ENCODE peak calls at places on chromosomes 4 and X, in ten cellular contexts. P, E, F, G, I, T, K, Q, Z and A are unnamed samples.

GRCh38 chr4:21815651-21816050 is 132.9 kb downstream of the KCNIP4 start:
- DNase-seq in Z (no peak), G (no peak), E (no peak), Q (no peak), K (no peak), F (no peak), T (no peak), P (no peak), I (no peak), A (no peak)

GRCh38 chrX:21959362-21960051 is 19.0 kb downstream of the SMS start:
- DNase-seq in T (no peak), G (no peak), K (no peak), Q (no peak), Z (no peak), I (no peak), E (no peak), P (no peak), F (no peak), A (no peak)

GRCh38 chr4:121308328-121308663 is 72.5 kb downstream of the QRFPR start:
- DNase-seq in I (no peak), K (no peak), E (no peak), G (no peak), Z (peak), T (no peak), Q (no peak), F (no peak), P (no peak), A (no peak)

GRCh38 chr4:180665994-180666818 is 1577.0 kb upstream of the TENM3 start:
- DNase-seq in Q (no peak), Z (peak), T (peak), E (no peak), G (no peak), P (no peak), K (no peak), F (no peak), I (peak), A (peak)

GRCh38 chr4:478373-478772 is 20.6 kb downstream of the ZNF721 start:
- DNase-seq in G (no peak), E (no peak), Q (no peak), P (no peak), T (peak), K (no peak), F (no peak), Z (peak), I (no peak), A (no peak)

GRCh38 chr4:113131146-113131545 is 81.7 kb downstream of the ANK2 start:
- DNase-seq in E (no peak), Q (no peak), F (no peak), I (no peak), Z (no peak), P (no peak), G (no peak), T (no peak), K (no peak), A (no peak)

GRCh38 chr4:77613267-77613666 is 7.6 kb downstream of the CXCL13 start:
- DNase-seq in K (no peak), P (no peak), T (no peak), G (peak), E (no peak), Z (no peak), I (no peak), F (no peak), Q (no peak), A (no peak)

GRCh38 chrX:132769609-132770008 is 188.8 kb downstream of the HS6ST2 start:
- DNase-seq in Z (no peak), Q (no peak), P (no peak), K (no peak), G (no peak), T (no peak), I (no peak), E (no peak), F (no peak), A (no peak)

GRCh38 chr4:165874799-165875371 is 1.8 kb downstream of the TLL1 start:
- DNase-seq in P (peak), I (peak), K (peak), E (no peak), T (no peak), Q (no peak), G (peak), Z (no peak), F (peak), A (no peak)

GRCh38 chr4:145097821-145098674 is at the start of the genes ABCE1 and ANAPC10:
- DNase-seq in I (peak), Q (peak), P (peak), F (peak), Z (peak), G (peak), T (peak), K (peak), E (peak), A (peak)

DNA sequence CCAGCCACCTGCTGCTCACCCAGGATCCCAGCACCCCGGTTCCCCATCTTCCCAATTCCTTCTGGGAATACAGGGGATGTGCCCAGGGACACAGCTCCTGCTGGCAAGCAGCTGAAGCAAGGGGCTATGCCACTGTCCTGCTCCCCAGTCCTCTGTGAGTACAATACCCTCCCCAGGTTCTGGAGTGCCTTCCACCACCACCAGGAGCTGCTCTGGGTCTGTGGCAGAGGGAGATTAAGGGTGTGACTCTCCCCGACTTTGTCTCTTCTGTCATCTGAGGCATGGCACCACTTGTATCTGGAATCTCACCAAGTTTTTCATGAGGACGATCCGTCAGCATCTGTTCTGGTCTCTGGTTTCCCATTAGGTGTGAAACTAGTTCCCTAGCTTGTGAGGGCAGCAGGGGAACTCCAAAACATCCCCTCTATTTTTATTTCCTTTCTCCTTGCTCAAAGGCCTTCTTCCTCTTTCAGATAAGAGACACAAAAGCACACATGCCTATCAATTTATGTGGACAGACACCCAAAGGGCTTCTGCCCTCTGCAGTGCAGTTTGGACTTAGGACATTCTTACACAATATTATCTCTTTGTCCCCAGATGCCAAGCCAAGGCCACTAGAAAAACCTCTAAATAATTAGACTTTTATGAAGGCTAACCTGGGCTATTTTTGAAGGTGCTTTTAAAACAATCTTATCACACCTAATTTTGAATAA is 26.8 kb downstream of the MGST2 start:
- DNase-seq in G (no peak), F (no peak), E (no peak), Z (no peak), I (peak), Q (no peak), T (no peak), K (no peak), P (no peak), A (no peak)
- TF ChIP-seq CTCF in G (peak), F (peak), E (no peak), Z (peak), I (peak), Q (no peak), T (peak), K (no peak), P (no peak), A (no peak)

GRCh38 chr4:58961283-58961682 is 1851.1 kb upstream of the IGFBP7 start:
- DNase-seq in G (no peak), K (no peak), P (no peak), Q (no peak), I (no peak), T (no peak), Z (no peak), F (no peak), E (no peak), A (no peak)
- H3K4me3 ChIP-seq in G (no peak), K (no peak), P (no peak), Q (no peak), I (no peak), T (no peak), Z (no peak), F (no peak), E (no peak), A (no peak)

GRCh38 chrX:138710311-138710791 is 1.2 kb downstream of the FGF13 start:
- DNase-seq in Z (no peak), Q (no peak), P (peak), E (peak), T (no peak), F (peak), G (peak), I (peak), K (peak), A (no peak)

GRCh38 chrX:138709886-138710285 is 1.6 kb downstream of the FGF13 start:
- DNase-seq in F (no peak), Z (peak), I (peak), P (no peak), Q (no peak), T (no peak), G (no peak), K (no peak), E (no peak), A (no peak)

GRCh38 chrX:138708268-138708667 is 3.2 kb downstream of the FGF13 start:
- DNase-seq in F (no peak), G (no peak), Q (no peak), T (no peak), K (no peak), I (no peak), P (no peak), Z (peak), E (no peak), A (no peak)

GRCh38 chrX:138710866-138711331 is 618 bp downstream of the FGF13 start:
- DNase-seq in Z (peak), E (peak), K (no peak), F (peak), I (peak), Q (no peak), T (no peak), P (peak), G (peak), A (no peak)

DNA sequence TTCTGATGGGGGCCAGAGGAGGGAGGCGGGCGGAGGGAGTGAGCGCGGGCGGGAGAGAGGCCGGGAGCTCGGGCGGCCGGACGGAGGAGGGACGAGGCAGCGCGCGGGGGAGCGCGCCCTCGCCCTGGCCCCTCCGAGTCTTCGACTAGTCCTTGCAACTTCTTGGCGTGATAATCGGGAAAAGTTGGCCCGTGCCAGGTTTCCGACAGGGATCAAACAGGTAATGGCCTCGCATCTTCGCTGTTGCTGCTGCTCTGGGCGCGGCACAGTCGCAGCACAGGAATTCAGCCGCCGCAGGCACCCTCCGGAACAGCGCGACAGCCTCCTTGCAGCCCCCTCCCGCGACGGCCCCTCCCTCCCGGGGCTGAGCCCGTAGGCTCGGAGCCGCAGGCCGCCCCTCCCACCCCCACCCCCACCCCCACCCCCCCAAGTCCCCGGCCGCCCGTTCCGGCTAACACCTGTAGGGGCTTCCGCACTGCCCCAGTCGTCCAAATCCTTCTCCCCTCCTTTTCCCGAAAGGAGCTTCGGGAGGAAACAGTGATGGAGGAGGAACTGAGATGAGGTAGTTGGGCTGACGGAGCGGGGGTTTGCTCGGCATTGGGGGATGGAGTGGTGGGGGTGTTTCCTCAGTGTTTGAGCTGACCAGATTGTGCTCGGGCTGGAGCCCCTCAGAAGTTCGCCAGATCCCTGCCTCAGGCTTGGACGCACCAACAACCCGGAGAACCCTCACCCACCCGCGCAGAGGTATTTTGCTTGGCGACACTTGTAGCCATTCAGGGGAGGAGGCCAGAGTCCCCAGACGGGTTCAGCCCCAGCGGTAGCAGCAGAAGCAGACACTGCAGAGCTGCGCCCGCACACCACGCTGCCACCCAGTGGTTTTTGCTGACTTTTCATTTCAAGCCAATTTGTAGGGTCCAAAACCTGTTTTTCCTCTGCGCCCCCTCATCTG is at the start of gene FGF13:
- DNase-seq in E (peak), T (no peak), K (peak), I (peak), F (peak), P (peak), Q (no peak), G (peak), Z (peak), A (no peak)
- TF ChIP-seq CTCF in E (no peak), T (no peak), K (no peak), I (peak), F (no peak), P (no peak), Q (no peak), G (peak), Z (peak), A (peak)

DNA sequence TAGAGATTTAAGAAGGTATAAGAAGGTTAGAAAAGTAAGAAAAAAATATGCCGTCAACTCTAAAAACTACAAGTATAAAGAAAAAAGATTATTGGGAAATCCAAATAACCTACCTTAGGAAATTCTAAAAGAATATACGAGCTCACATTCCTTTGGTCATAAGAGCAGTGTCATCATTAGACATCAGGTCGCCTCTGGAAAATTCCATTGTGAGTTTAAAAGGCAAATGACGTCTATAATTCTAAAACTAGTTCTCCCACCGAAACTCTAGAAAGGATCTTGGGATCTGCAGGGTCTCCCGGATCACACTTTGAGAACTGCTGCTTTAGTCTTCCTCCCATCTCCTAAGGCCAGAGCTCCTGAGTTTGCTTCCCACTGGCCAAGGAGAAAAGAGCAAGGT is 518 bp upstream of the SAT1 start:
- DNase-seq in K (no peak), F (no peak), Q (no peak), E (no peak), I (no peak), Z (no peak), P (no peak), G (no peak), T (peak), A (no peak)
- H3K4me3 ChIP-seq in K (no peak), F (peak), Q (no peak), E (no peak), I (peak), Z (no peak), P (no peak), G (peak), T (peak), A (peak)

GRCh38 chr4:38784141-38784540 is 1.4 kb upstream of the TLR10 start:
- DNase-seq in E (no peak), T (no peak), P (no peak), I (no peak), Z (no peak), K (no peak), Q (no peak), G (no peak), F (no peak), A (no peak)

GRCh38 chr4:38781854-38782261 is 932 bp downstream of the TLR10 start:
- DNase-seq in T (no peak), I (no peak), Z (no peak), K (no peak), G (no peak), E (no peak), F (no peak), P (no peak), Q (no peak), A (no peak)

GRCh38 chr4:38783109-38783460 is 295 bp upstream of the TLR10 start:
- DNase-seq in F (no peak), K (no peak), Z (no peak), Q (no peak), P (no peak), G (no peak), T (no peak), I (no peak), E (no peak), A (no peak)

GRCh38 chr4:38785041-38785790 is 2.4 kb upstream of the TLR10 start:
- DNase-seq in E (no peak), Q (no peak), G (no peak), T (no peak), F (no peak), P (no peak), I (no peak), Z (no peak), K (no peak), A (no peak)

DNA sequence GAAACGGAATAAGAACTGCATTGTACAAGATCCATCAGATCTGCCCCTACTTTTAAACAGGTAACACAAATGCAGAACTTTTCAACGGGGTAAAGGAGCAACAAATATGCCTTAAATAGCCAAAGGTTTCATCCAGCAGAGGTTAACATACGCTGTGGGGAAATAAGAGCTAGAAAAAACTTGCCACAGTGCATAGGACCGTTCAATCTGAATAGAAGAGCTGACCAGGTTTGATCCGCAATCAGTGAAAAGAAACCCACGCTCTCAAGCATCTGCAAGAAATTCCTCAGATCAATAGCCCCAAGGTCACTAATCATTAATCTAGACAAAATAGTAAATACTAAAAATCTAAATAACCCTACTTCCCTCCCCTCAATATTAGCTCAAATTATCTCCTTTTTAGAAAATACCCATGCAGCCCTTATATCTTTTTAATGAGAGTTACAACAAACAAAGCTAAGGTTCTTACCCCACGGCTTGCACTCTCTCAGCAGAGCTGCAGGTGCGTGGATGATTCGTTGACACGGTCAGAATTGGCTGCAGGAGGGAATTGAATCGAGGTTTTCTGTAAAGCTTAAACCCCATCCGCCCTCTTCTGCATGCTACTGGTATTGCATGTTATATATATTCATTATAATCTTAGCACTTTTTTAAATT is at the start of gene TLR10:
- DNase-seq in Z (peak), P (no peak), T (peak), Q (peak), E (no peak), F (no peak), K (peak), I (peak), G (no peak), A (peak)
- TF ChIP-seq CTCF in Z (peak), P (peak), T (peak), Q (peak), E (no peak), F (peak), K (peak), I (peak), G (peak), A (peak)

GRCh38 chr4:125115476-125115875 is 199.3 kb upstream of the FAT4 start:
- DNase-seq in T (peak), P (no peak), F (no peak), I (no peak), Z (peak), Q (no peak), E (no peak), K (no peak), G (no peak), A (no peak)
- H3K4me3 ChIP-seq in T (no peak), P (no peak), F (no peak), I (no peak), Z (no peak), Q (no peak), E (no peak), K (no peak), G (no peak), A (no peak)

GRCh38 chr4:99008051-99008450 is 12.5 kb downstream of the METAP1 start:
- DNase-seq in K (no peak), G (no peak), F (no peak), P (no peak), T (no peak), I (no peak), E (no peak), Q (no peak), Z (no peak), A (no peak)
- TF ChIP-seq CTCF in K (no peak), G (no peak), F (no peak), P (no peak), T (no peak), I (no peak), E (no peak), Q (no peak), Z (no peak), A (no peak)

DNA sequence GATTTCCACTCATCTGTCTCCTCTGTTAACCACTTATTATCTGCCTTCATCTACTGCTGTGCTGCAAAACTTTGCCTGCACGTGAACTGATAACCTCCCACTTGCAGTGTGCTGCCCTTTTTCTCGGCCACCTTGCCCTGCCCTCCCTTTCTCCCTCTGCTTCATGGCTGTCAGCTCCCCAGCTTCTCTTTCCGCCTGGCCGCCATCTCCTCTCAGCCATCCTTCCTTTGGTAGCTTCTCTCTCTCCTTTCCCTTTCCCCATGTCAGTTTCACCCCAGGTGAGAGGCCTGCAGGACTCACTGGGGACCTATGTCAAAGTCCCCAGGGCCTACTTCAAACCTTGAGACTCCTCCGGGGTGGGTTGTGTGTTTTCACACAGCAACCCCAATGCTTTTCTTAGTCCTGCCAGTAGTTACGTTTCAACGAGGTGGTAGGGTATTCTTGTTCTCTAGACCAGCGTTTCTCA is 6.6 kb downstream of the MSL3 start:
- DNase-seq in P (no peak), F (no peak), K (no peak), T (no peak), G (no peak), Z (no peak), Q (no peak), I (no peak), E (no peak), A (no peak)
- H3K4me3 ChIP-seq in P (no peak), F (no peak), K (no peak), T (no peak), G (no peak), Z (no peak), Q (peak), I (no peak), E (no peak), A (no peak)

GRCh38 chr4:6549890-6550620 is 24.9 kb upstream of the MAN2B2 start:
- DNase-seq in T (no peak), K (no peak), P (no peak), E (no peak), Z (no peak), I (no peak), Q (no peak), F (no peak), G (peak), A (no peak)

GRCh38 chr4:6548201-6548881 is 26.6 kb upstream of the MAN2B2 start:
- DNase-seq in K (no peak), P (no peak), F (no peak), G (peak), Z (peak), I (peak), E (peak), Q (no peak), T (peak), A (peak)

GRCh38 chr4:6550821-6551220 is 24.2 kb upstream of the MAN2B2 start:
- DNase-seq in E (no peak), Q (no peak), I (no peak), T (no peak), P (no peak), K (no peak), G (no peak), F (no peak), Z (no peak), A (no peak)

GRCh38 chr4:6549445-6549844 is 25.5 kb upstream of the MAN2B2 start:
- DNase-seq in T (no peak), I (no peak), Z (no peak), Q (no peak), K (no peak), P (no peak), G (no peak), E (no peak), F (no peak), A (no peak)

DNA sequence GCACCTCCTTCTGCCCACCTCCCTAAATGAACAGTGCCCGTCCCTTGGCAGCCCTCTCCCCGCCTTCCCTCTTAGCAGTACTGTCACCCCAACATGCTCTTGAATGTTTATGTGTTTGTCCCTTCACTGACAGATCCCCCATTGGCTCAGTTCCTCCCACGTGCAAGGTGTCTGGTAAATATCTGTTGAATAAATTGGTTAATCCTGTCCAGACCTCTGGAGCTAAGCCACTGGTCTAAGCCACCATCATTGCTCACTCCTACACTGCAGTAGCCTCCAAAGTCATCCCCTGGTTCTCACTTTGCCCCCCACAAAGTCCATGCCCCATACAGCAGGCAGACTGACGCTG is 26.1 kb upstream of the MAN2B2 start:
- DNase-seq in P (no peak), K (no peak), G (no peak), Q (no peak), I (no peak), E (no peak), T (no peak), Z (no peak), F (no peak), A (no peak)
- TF ChIP-seq CTCF in P (no peak), K (no peak), G (no peak), Q (no peak), I (no peak), E (no peak), T (no peak), Z (no peak), F (no peak), A (no peak)